ENCODE peak calls at places on chromosomes 16 and 17, in ten cellular contexts. T is epithelial cell of esophagus, H is breast epithelium, Z is tibial artery, D is HL-60, N is fibroblast of pulmonary artery, Q is astrocyte of the spinal cord, U is GM13977, F is fibroblast of lung, G is A549. C is an unnamed sample.
A peak's percentile ranks its signal among the peaks of the same experiment; 100 is the strongest.

GRCh38 chr17:8928347-8928746 is 37.2 kb downstream of the PIK3R5 start:
- DNase-seq in T (no peak), H (no peak), Z (no peak), D (no peak), N (no peak), Q (no peak), U (no peak), F (no peak), G (no peak), C (no peak)

GRCh38 chr17:67392111-67392510 is 15.0 kb downstream of the PITPNC1 start:
- DNase-seq in T (no peak), H (no peak), Z (no peak), D (no peak), N (no peak), Q (no peak), U (no peak), F (no peak), G (no peak), C (no peak)

GRCh38 chr16:50185005-50185505 is 31.9 kb downstream of the TENT4B start:
- DNase-seq in T (no peak), H (no peak), Z (no peak), D (no peak), N (no peak), Q (peak; percentile 53), U (no peak), F (no peak), G (no peak), C (no peak)

GRCh38 chr16:57061084-57061905 is 31.1 kb upstream of the CPNE2 start:
- DNase-seq in T (peak; percentile 61), H (no peak), Z (peak; percentile 90), D (peak; percentile 71), N (peak; percentile 69), Q (no peak), U (no peak), F (peak; percentile 70), G (no peak), C (no peak)

GRCh38 chr17:79461041-79461440 is 149.8 kb downstream of the RBFOX3 start:
- DNase-seq in T (no peak), H (no peak), Z (no peak), D (no peak), N (peak; percentile 1), Q (no peak), U (no peak), F (no peak), G (peak; percentile 82), C (no peak)

GRCh38 chr17:70563301-70563820 is 394.0 kb downstream of the KCNJ2 start:
- DNase-seq in T (no peak), H (no peak), Z (no peak), D (no peak), N (no peak), Q (peak; percentile 34), U (no peak), F (peak; percentile 90), G (no peak), C (no peak)

GRCh38 chr17:27310548-27311110 is 16.7 kb downstream of the WSB1 start:
- DNase-seq in T (no peak), H (no peak), Z (no peak), D (no peak), N (no peak), Q (no peak), U (no peak), F (no peak), G (no peak), C (no peak)

GRCh38 chr17:57548421-57549385 is 196.4 kb downstream of the CCDC182 start:
- DNase-seq in T (no peak), H (no peak), Z (no peak), D (no peak), N (peak; percentile 35), Q (peak; percentile 43), U (no peak), F (peak; percentile 16), G (no peak), C (no peak)

GRCh38 chr17:37406635-37407455 is at the start of the genes ACACA and TADA2A:
- DNase-seq in T (peak; percentile 79), H (peak; percentile 72), Z (peak; percentile 71), D (peak; percentile 81), N (peak; percentile 80), Q (peak; percentile 76), U (peak; percentile 95), F (peak; percentile 75), G (peak; percentile 93), C (peak; percentile 82)
- TF ChIP-seq CTCF in T (no peak), H (no peak), Z (no peak), D (no peak), N (no peak), Q (no peak), U (no peak), F (no peak), G (no peak), C (no peak)

DNA sequence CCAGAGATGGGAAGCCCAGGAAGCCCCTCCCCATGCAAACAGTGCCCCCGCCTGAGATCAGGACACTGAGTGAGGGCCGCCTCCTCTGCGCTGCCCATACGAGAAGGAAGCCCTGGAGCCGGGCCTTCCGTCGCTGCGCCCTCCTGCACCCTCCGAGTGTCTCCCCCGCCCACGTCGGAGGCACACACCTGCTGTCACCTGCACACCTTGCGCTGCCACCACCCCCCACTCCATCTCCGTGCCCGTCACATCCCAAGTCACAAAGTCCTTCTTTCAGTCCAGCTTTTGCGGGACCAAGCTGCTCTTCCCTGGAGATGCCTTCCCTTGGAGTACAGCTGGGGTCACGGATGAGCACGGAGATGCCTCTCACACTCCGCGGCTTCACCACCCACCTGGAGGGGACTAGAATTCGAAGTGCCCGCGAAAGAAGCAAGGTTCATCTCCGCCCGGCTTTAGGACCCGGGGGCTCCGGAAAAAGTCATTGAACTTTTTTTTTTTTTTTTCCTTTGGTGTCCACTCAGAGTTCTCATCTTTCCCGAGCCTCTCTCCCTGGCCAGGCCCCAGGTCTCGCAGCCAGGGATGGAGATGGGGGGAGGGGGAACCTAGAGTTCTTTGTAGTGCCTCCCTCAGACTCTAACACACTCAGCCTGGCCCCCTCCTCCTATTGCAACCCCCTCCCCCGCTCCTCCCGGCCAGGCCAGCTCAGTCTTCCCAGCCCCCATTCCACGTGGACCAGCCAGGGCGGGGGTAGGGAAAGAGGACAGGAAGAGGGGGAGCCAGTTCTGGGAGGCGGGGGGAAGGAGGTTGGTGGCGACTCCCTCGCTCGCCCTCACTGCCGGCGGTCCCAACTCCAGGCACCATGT is at the start of gene FKBP10:
- DNase-seq in T (peak; percentile 66), H (no peak), Z (peak; percentile 73), D (peak; percentile 3), N (peak; percentile 88), Q (peak; percentile 95), U (peak; percentile 77), F (peak; percentile 91), G (peak; percentile 94), C (peak; percentile 90)
- TF ChIP-seq CTCF in T (no peak), H (no peak), Z (no peak), D (no peak), N (no peak), Q (no peak), U (no peak), F (no peak), G (no peak), C (no peak)

DNA sequence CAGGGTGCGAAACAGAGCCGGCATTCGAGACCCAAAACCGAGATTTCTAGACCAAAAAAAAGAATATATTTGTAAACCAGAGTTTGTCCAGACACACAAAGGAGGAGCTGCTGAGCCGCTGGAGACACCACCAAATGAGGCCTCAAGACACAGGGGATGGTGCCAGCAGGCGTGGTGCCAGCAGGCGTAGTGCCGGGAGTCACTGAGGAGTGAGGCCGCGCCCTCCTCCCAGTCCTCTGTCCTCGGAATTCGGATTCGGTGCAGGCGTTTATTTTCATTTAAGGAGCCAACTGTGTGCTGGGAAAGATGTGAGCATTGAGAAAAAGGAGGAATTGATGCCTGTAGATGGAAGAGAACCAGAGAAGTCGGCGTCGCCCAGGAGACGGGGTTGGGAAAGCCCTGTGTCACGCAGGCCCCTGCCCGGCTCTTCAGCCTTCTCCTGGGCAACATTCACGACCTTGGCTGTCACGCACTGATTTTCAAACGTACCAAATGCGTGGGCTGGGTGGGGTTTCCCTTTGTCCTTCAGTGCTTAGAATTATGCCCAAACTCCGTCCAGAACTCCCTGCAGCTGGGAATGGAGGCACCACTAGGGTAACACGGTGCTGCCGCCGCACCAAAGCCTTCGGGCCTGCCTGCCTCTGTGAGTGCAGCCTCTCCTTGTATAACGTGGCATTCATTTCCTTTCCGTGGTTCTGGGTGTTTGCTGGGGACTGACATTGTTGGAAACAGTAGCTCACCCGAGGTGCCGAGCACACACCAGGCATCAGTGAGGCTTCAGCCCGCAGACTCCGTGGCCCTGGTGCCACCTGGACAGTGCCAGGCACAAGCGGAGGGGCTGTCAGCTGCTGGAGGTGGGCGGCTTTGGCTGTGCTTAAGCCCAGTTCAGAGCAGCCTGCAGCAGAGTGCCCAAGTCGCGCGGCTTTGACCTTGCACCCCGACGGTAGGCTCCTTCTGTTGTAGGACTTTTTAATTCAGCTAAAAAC is 49.0 kb upstream of the CHMP6 start:
- DNase-seq in T (peak; percentile 51), H (peak; percentile 91), Z (peak; percentile 97), D (no peak), N (peak; percentile 91), Q (peak; percentile 84), U (no peak), F (peak; percentile 97), G (no peak), C (no peak)
- TF ChIP-seq CTCF in T (peak; percentile 29), H (no peak), Z (peak; percentile 33), D (no peak), N (peak; percentile 27), Q (peak; percentile 26), U (no peak), F (peak; percentile 46), G (no peak), C (no peak)

GRCh38 chr16:17374668-17375255 is 96.0 kb downstream of the XYLT1 start:
- DNase-seq in T (no peak), H (no peak), Z (no peak), D (no peak), N (no peak), Q (no peak), U (peak; percentile 32), F (no peak), G (no peak), C (no peak)

GRCh38 chr16:17377360-17378324 is 93.1 kb downstream of the XYLT1 start:
- DNase-seq in T (no peak), H (no peak), Z (no peak), D (peak; percentile 57), N (no peak), Q (no peak), U (peak; percentile 54), F (no peak), G (no peak), C (no peak)

GRCh38 chr16:17373533-17373932 is 97.2 kb downstream of the XYLT1 start:
- DNase-seq in T (no peak), H (no peak), Z (no peak), D (no peak), N (no peak), Q (no peak), U (no peak), F (no peak), G (no peak), C (no peak)

GRCh38 chr16:17372383-17372782 is 98.4 kb downstream of the XYLT1 start:
- DNase-seq in T (no peak), H (no peak), Z (no peak), D (no peak), N (no peak), Q (no peak), U (no peak), F (peak; percentile 47), G (no peak), C (no peak)

DNA sequence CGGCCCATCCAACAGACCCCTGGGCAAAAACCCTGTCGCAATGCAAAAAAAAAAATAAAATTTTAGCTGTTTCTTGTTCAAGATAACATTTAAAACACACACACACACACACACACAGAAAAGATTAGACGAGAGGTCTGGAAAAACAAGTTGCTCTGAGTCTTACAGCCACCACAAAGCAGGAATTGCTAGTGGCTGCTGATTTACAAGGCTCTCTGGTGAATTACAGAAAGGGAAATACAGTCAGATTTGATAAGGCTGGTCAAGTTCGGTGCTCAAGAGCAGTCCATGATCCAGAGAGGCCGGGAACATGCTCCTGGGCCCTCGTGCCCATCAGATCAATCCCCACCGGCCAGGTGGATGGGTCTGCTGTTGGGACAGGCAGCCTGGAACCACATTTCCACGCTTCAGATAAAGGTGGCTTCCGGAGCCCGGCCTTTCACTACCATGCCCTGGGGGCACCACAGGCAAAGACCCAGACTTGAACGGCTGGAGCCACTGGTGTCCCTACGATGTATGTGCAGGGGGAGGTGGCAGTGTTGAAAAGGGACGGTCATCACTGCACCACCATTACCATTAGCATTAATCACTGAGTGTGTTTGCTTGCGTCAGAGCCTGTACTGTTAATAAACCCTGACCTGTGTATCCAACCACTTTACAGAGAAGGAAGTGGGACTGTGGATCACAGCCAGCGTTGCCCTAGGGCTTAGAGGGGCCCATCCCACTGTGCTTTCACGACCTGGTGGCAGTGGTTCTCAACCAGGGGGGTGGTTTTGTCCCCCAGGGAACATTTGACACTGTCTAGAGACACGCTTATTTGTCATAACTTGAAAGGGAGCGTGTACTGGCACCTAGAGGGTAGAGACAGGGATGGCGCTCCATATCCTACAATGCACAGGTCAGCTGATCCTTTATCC is 95.1 kb downstream of the XYLT1 start:
- DNase-seq in T (no peak), H (no peak), Z (no peak), D (no peak), N (no peak), Q (no peak), U (no peak), F (no peak), G (no peak), C (no peak)
- TF ChIP-seq CTCF in T (no peak), H (no peak), Z (no peak), D (no peak), N (no peak), Q (no peak), U (peak; percentile 23), F (no peak), G (no peak), C (no peak)